ENCODE peak calls at places on chromosome 18, in seven cellular contexts. F, U, E, H, K, J and I are unnamed samples.

GRCh38 chr18:68817584-68817983 is 19.7 kb downstream of the CCDC102B start:
- DNase-seq in E (no peak), U (no peak), J (peak), F (no peak), H (no peak), K (peak), I (no peak)

GRCh38 chr18:8299054-8299708 is 310.1 kb upstream of the RAB12 start:
- DNase-seq in J (no peak), F (no peak), H (no peak), K (no peak), E (no peak), U (no peak), I (no peak)

GRCh38 chr18:49846263-49846662 is 32.9 kb upstream of the ACAA2 start:
- DNase-seq in K (peak), F (no peak), H (no peak), U (no peak), E (no peak), J (peak), I (no peak)

GRCh38 chr18:3593381-3593903 is 143.5 kb downstream of the TGIF1 start:
- DNase-seq in H (no peak), K (peak), E (no peak), U (no peak), J (peak), F (no peak), I (no peak)

GRCh38 chr18:44729631-44730101 is 49.0 kb downstream of the SETBP1 start:
- DNase-seq in F (no peak), H (peak), J (peak), E (no peak), K (peak), U (no peak), I (no peak)

GRCh38 chr18:24170389-24170788 is 31.5 kb downstream of the CABYR start:
- DNase-seq in E (no peak), H (peak), J (no peak), U (no peak), K (no peak), F (no peak), I (no peak)

GRCh38 chr18:70414315-70414714 is 125.5 kb downstream of the SOCS6 start:
- DNase-seq in J (no peak), K (no peak), H (no peak), U (no peak), F (no peak), E (no peak), I (no peak)

GRCh38 chr18:68519341-68519740 is 195.6 kb downstream of the TMX3 start:
- DNase-seq in E (no peak), U (no peak), J (no peak), H (no peak), F (no peak), K (peak), I (no peak)

GRCh38 chr18:59123588-59124369 is 15.9 kb upstream of the SEC11C start:
- DNase-seq in K (peak), E (no peak), H (no peak), U (no peak), J (peak), F (no peak), I (no peak)

GRCh38 chr18:36786686-36787085 is 42.1 kb downstream of the TPGS2 start:
- DNase-seq in K (peak), E (peak), F (no peak), H (no peak), U (no peak), J (peak), I (no peak)

GRCh38 chr18:79699653-79700052 is 20.1 kb downstream of the CTDP1 start:
- DNase-seq in K (no peak), F (no peak), J (no peak), H (no peak), U (no peak), E (no peak), I (no peak)

GRCh38 chr18:62877448-62878221 is 162.3 kb downstream of the PHLPP1 start:
- DNase-seq in H (no peak), F (peak), E (no peak), K (peak), J (peak), U (no peak), I (no peak)

GRCh38 chr18:57885931-57886330 is 82.8 kb upstream of the ATP8B1 start:
- DNase-seq in H (no peak), K (no peak), J (no peak), U (no peak), E (no peak), F (no peak), I (no peak)

GRCh38 chr18:71304856-71305255 is 1016.0 kb downstream of the SOCS6 start:
- DNase-seq in E (no peak), K (no peak), F (no peak), U (no peak), J (no peak), H (no peak), I (no peak)

GRCh38 chr18:42341423-42341822 is 386.4 kb downstream of the PIK3C3 start:
- DNase-seq in E (no peak), K (no peak), F (no peak), U (no peak), H (no peak), J (no peak), I (no peak)

GRCh38 chr18:1048048-1048447 is 143.4 kb downstream of the ADCYAP1 start:
- DNase-seq in U (no peak), F (no peak), E (no peak), K (peak), J (no peak), H (no peak), I (no peak)

GRCh38 chr18:64165906-64166305 is 17.0 kb upstream of the LINC00305 start:
- DNase-seq in J (peak), H (no peak), U (no peak), E (no peak), K (no peak), F (no peak), I (no peak)

GRCh38 chr18:22493940-22494339 is 76.2 kb upstream of the CTAGE1 start:
- DNase-seq in K (peak), U (no peak), J (peak), H (no peak), E (no peak), F (no peak), I (no peak)

GRCh38 chr18:40902436-40902835 is 1052.6 kb upstream of the PIK3C3 start:
- DNase-seq in E (no peak), K (no peak), F (no peak), J (no peak), U (no peak), H (no peak), I (no peak)

GRCh38 chr18:77057043-77057442 is 75.5 kb downstream of the MBP start:
- DNase-seq in J (peak), E (peak), U (no peak), H (no peak), F (no peak), K (no peak), I (no peak)

GRCh38 chr18:60259052-60259681 is 113.4 kb downstream of the MC4R start:
- DNase-seq in E (no peak), K (peak), U (no peak), H (no peak), J (peak), F (no peak), I (no peak)

GRCh38 chr18:48904086-48904485 is 46.7 kb downstream of the SMAD7 start:
- DNase-seq in U (no peak), K (peak), F (no peak), E (peak), J (peak), H (no peak), I (no peak)

GRCh38 chr18:58671941-58672565 is 788 bp downstream of the MALT1 start:
- DNase-seq in U (no peak), H (no peak), J (peak), E (no peak), F (no peak), K (peak), I (no peak)

GRCh38 chr18:37019157-37019571 is 190.2 kb downstream of the KIAA1328 start:
- DNase-seq in U (no peak), H (no peak), E (no peak), J (peak), F (peak), K (peak), I (no peak)

GRCh38 chr18:3664563-3665178 is 214.7 kb downstream of the TGIF1 start:
- DNase-seq in F (no peak), J (no peak), K (no peak), E (no peak), H (no peak), U (peak), I (no peak)

GRCh38 chr18:76386886-76387285 is 108.2 kb downstream of the ZNF516 start:
- DNase-seq in U (no peak), E (no peak), F (no peak), H (no peak), K (no peak), J (no peak), I (no peak)

GRCh38 chr18:79624356-79624961 is 55.1 kb upstream of the CTDP1 start:
- DNase-seq in J (no peak), H (no peak), F (no peak), E (no peak), K (no peak), U (no peak), I (no peak)

GRCh38 chr18:57797209-57797651 is 5.9 kb downstream of the ATP8B1 start:
- DNase-seq in H (no peak), J (no peak), K (no peak), F (no peak), U (no peak), E (peak), I (no peak)

GRCh38 chr18:46297621-46298020 is 193.4 kb downstream of the HAUS1 start:
- DNase-seq in U (peak), E (no peak), J (no peak), H (peak), K (peak), F (no peak), I (no peak)

GRCh38 chr18:75226301-75226955 is 15.8 kb downstream of the TSHZ1 start:
- DNase-seq in H (no peak), K (no peak), F (no peak), U (no peak), J (no peak), E (no peak), I (no peak)

GRCh38 chr18:46156124-46156745 is 52.0 kb downstream of the HAUS1 start:
- DNase-seq in E (no peak), J (no peak), K (no peak), H (peak), F (no peak), U (no peak), I (no peak)

GRCh38 chr18:54647176-54647575 is 56.1 kb downstream of the DYNAP start:
- DNase-seq in J (peak), E (no peak), H (no peak), K (peak), F (peak), U (peak), I (no peak)

GRCh38 chr18:75110846-75111415 is 98.0 kb downstream of the PTGR3 start:
- DNase-seq in F (no peak), U (no peak), H (no peak), J (no peak), K (no peak), E (no peak), I (no peak)

GRCh38 chr18:35311506-35311905 is 21.5 kb upstream of the ZSCAN30 start:
- DNase-seq in H (no peak), K (peak), J (peak), E (no peak), F (no peak), U (no peak), I (no peak)

GRCh38 chr18:45724591-45724990 is 610 bp downstream of the SLC14A1 start:
- DNase-seq in E (no peak), J (no peak), F (no peak), U (peak), H (no peak), K (peak), I (no peak)

GRCh38 chr18:76977108-76977621 is 154.8 kb downstream of the ZNF236 start:
- DNase-seq in U (no peak), J (no peak), F (no peak), H (no peak), E (no peak), K (no peak), I (peak)

GRCh38 chr18:54416459-54416858 is 58.8 kb downstream of the C18orf54 start:
- DNase-seq in U (no peak), J (peak), F (no peak), E (no peak), K (peak), H (no peak), I (no peak)

GRCh38 chr18:31977270-31977872 is 34.4 kb upstream of the TRAPPC8 start:
- DNase-seq in K (peak), E (no peak), F (peak), J (peak), U (peak), H (peak), I (peak)